ENCODE peak calls at places on chromosomes 5 and 9, in four cellular contexts. E, D, U and Y are unnamed samples.

GRCh38 chr5:128052764-128053163 is 30.8 kb upstream of the SLC12A2 start:
- DNase-seq in E (no peak), D (no peak), U (no peak), Y (no peak)

GRCh38 chr9:134314950-134315715 is 11.1 kb upstream of the RXRA start:
- DNase-seq in E (peak; percentile 10), D (no peak), U (no peak), Y (no peak)

GRCh38 chr9:29214162-29214520 is 1640.9 kb upstream of the C9orf72 start:
- DNase-seq in E (no peak), D (no peak), U (no peak), Y (no peak)

GRCh38 chr5:65737842-65738241 is 15.8 kb downstream of the NLN start:
- DNase-seq in E (no peak), D (no peak), U (no peak), Y (no peak)

GRCh38 chr5:37005946-37006540 is 129.5 kb downstream of the NIPBL start:
- DNase-seq in E (no peak), D (peak; percentile 39), U (peak; percentile 13), Y (peak; percentile 38)

GRCh38 chr5:147733075-147733474 is 49.5 kb downstream of the JAKMIP2 start:
- DNase-seq in E (no peak), D (no peak), U (no peak), Y (no peak)

GRCh38 chr5:68548959-68549676 is 333.6 kb downstream of the PIK3R1 start:
- DNase-seq in E (no peak), D (peak; percentile 42), U (no peak), Y (peak; percentile 88)

GRCh38 chr9:36936498-36936831 is 97.6 kb downstream of the PAX5 start:
- DNase-seq in E (no peak), D (no peak), U (no peak), Y (peak; percentile 15)

GRCh38 chr5:96014395-96014794 is 52.7 kb upstream of the ELL2 start:
- DNase-seq in E (no peak), D (no peak), U (no peak), Y (no peak)

GRCh38 chr9:98654247-98654646 is 54.5 kb downstream of the GABBR2 start:
- DNase-seq in E (no peak), D (peak; percentile 99), U (peak; percentile 4), Y (peak; percentile 93)

GRCh38 chr9:131254107-131254491 is 22.2 kb downstream of the FAM78A start:
- DNase-seq in E (peak; percentile 77), D (no peak), U (no peak), Y (no peak)

GRCh38 chr9:36867672-36868471 is 166.2 kb downstream of the PAX5 start:
- DNase-seq in E (no peak), D (no peak), U (no peak), Y (no peak)